ENCODE peak calls at places on chromosomes 1 and 21, in nine cellular contexts. One of them, this sample, is unnamed.

GRCh38 chr1:62237361-62237760 is 42.7 kb downstream of the L1TD1 start:
- DNase-seq in heart left ventricle: no peak
- DNase-seq in IMR-90: no peak
- DNase-seq in upper lobe of left lung: no peak
- DNase-seq in body of pancreas: no peak
- DNase-seq in GM12892: no peak
- DNase-seq in lower leg skin: no peak
- DNase-seq in uterus: no peak
- DNase-seq in endothelial cell of umbilical vein: no peak
- DNase-seq in this sample: no peak

GRCh38 chr1:50048791-50049190 is 25.0 kb upstream of the AGBL4 start:
- DNase-seq in GM12892: no peak
- DNase-seq in body of pancreas: no peak
- DNase-seq in endothelial cell of umbilical vein: no peak
- DNase-seq in lower leg skin: no peak
- DNase-seq in IMR-90: no peak
- DNase-seq in uterus: no peak
- DNase-seq in upper lobe of left lung: no peak
- DNase-seq in heart left ventricle: no peak
- DNase-seq in this sample: no peak

GRCh38 chr1:59999006-59999405 is 72.4 kb upstream of the CYP2J2 start:
- DNase-seq in upper lobe of left lung: no peak
- DNase-seq in uterus: no peak
- DNase-seq in endothelial cell of umbilical vein: no peak
- DNase-seq in body of pancreas: no peak
- DNase-seq in heart left ventricle: no peak
- DNase-seq in GM12892: no peak
- DNase-seq in lower leg skin: no peak
- DNase-seq in IMR-90: no peak
- DNase-seq in this sample: no peak

GRCh38 chr1:183824295-183824694 is 19.4 kb downstream of the RGL1 start:
- DNase-seq in GM12892: no peak
- DNase-seq in uterus: no peak
- DNase-seq in body of pancreas: no peak
- DNase-seq in IMR-90: no peak
- DNase-seq in heart left ventricle: no peak
- DNase-seq in endothelial cell of umbilical vein: no peak
- DNase-seq in lower leg skin: no peak
- DNase-seq in upper lobe of left lung: no peak
- DNase-seq in this sample: peak

GRCh38 chr1:24108334-24109165 is 3.4 kb downstream of the MYOM3 start:
- DNase-seq in heart left ventricle: no peak
- DNase-seq in upper lobe of left lung: no peak
- DNase-seq in endothelial cell of umbilical vein: peak
- DNase-seq in GM12892: no peak
- DNase-seq in body of pancreas: no peak
- DNase-seq in lower leg skin: no peak
- DNase-seq in IMR-90: peak
- DNase-seq in uterus: no peak
- DNase-seq in this sample: no peak

GRCh38 chr21:26137379-26138060 is 33.0 kb downstream of the APP start:
- DNase-seq in body of pancreas: no peak
- DNase-seq in uterus: no peak
- DNase-seq in GM12892: no peak
- DNase-seq in upper lobe of left lung: no peak
- DNase-seq in IMR-90: no peak
- DNase-seq in endothelial cell of umbilical vein: no peak
- DNase-seq in heart left ventricle: no peak
- DNase-seq in lower leg skin: no peak
- DNase-seq in this sample: no peak

GRCh38 chr1:36486088-36486435 is 3.3 kb upstream of the CSF3R start:
- DNase-seq in GM12892: no peak
- DNase-seq in body of pancreas: no peak
- DNase-seq in lower leg skin: no peak
- DNase-seq in uterus: no peak
- DNase-seq in IMR-90: no peak
- DNase-seq in upper lobe of left lung: no peak
- DNase-seq in heart left ventricle: no peak
- DNase-seq in endothelial cell of umbilical vein: no peak
- DNase-seq in this sample: no peak

GRCh38 chr1:62271932-62272728 is 47.1 kb downstream of the KANK4 start:
- DNase-seq in endothelial cell of umbilical vein: no peak
- DNase-seq in uterus: no peak
- DNase-seq in body of pancreas: no peak
- DNase-seq in GM12892: peak
- DNase-seq in lower leg skin: no peak
- DNase-seq in IMR-90: no peak
- DNase-seq in heart left ventricle: no peak
- DNase-seq in upper lobe of left lung: no peak
- DNase-seq in this sample: peak

GRCh38 chr1:30042438-30043147 is 680.8 kb downstream of the MATN1 start:
- DNase-seq in lower leg skin: no peak
- DNase-seq in uterus: no peak
- DNase-seq in endothelial cell of umbilical vein: no peak
- DNase-seq in upper lobe of left lung: no peak
- DNase-seq in heart left ventricle: no peak
- DNase-seq in IMR-90: no peak
- DNase-seq in GM12892: no peak
- DNase-seq in body of pancreas: no peak
- DNase-seq in this sample: no peak

GRCh38 chr1:220787069-220787614 is 429 bp downstream of the MTARC1 start:
- DNase-seq in lower leg skin: no peak
- DNase-seq in GM12892: peak
- DNase-seq in body of pancreas: peak
- DNase-seq in upper lobe of left lung: peak
- DNase-seq in heart left ventricle: no peak
- DNase-seq in uterus: no peak
- DNase-seq in IMR-90: no peak
- DNase-seq in endothelial cell of umbilical vein: no peak
- DNase-seq in this sample: peak

GRCh38 chr1:165228676-165229075 is 127.8 kb downstream of the LMX1A start:
- DNase-seq in IMR-90: peak
- DNase-seq in lower leg skin: no peak
- DNase-seq in uterus: no peak
- DNase-seq in endothelial cell of umbilical vein: no peak
- DNase-seq in body of pancreas: no peak
- DNase-seq in GM12892: no peak
- DNase-seq in upper lobe of left lung: no peak
- DNase-seq in heart left ventricle: no peak
- DNase-seq in this sample: peak

GRCh38 chr1:182662121-182662890 is 22.1 kb downstream of the RGS8 start:
- DNase-seq in lower leg skin: no peak
- DNase-seq in upper lobe of left lung: no peak
- DNase-seq in body of pancreas: no peak
- DNase-seq in uterus: no peak
- DNase-seq in endothelial cell of umbilical vein: no peak
- DNase-seq in heart left ventricle: no peak
- DNase-seq in IMR-90: no peak
- DNase-seq in GM12892: no peak
- DNase-seq in this sample: no peak

GRCh38 chr1:24908591-24909259 is 21.4 kb downstream of the RUNX3 start:
- DNase-seq in upper lobe of left lung: no peak
- DNase-seq in GM12892: peak
- DNase-seq in endothelial cell of umbilical vein: no peak
- DNase-seq in body of pancreas: no peak
- DNase-seq in heart left ventricle: no peak
- DNase-seq in uterus: no peak
- DNase-seq in lower leg skin: no peak
- DNase-seq in IMR-90: no peak
- DNase-seq in this sample: no peak

GRCh38 chr21:17745086-17745485 is 74.1 kb downstream of the C21orf91 start:
- DNase-seq in GM12892: no peak
- DNase-seq in lower leg skin: no peak
- DNase-seq in uterus: no peak
- DNase-seq in IMR-90: no peak
- DNase-seq in endothelial cell of umbilical vein: no peak
- DNase-seq in heart left ventricle: no peak
- DNase-seq in body of pancreas: no peak
- DNase-seq in upper lobe of left lung: no peak
- DNase-seq in this sample: no peak

GRCh38 chr1:2353215-2353906 is 38.0 kb downstream of the MORN1 start:
- DNase-seq in endothelial cell of umbilical vein: no peak
- DNase-seq in lower leg skin: no peak
- DNase-seq in body of pancreas: no peak
- DNase-seq in upper lobe of left lung: no peak
- DNase-seq in heart left ventricle: peak
- DNase-seq in uterus: no peak
- DNase-seq in IMR-90: no peak
- DNase-seq in GM12892: no peak
- DNase-seq in this sample: no peak

DNA sequence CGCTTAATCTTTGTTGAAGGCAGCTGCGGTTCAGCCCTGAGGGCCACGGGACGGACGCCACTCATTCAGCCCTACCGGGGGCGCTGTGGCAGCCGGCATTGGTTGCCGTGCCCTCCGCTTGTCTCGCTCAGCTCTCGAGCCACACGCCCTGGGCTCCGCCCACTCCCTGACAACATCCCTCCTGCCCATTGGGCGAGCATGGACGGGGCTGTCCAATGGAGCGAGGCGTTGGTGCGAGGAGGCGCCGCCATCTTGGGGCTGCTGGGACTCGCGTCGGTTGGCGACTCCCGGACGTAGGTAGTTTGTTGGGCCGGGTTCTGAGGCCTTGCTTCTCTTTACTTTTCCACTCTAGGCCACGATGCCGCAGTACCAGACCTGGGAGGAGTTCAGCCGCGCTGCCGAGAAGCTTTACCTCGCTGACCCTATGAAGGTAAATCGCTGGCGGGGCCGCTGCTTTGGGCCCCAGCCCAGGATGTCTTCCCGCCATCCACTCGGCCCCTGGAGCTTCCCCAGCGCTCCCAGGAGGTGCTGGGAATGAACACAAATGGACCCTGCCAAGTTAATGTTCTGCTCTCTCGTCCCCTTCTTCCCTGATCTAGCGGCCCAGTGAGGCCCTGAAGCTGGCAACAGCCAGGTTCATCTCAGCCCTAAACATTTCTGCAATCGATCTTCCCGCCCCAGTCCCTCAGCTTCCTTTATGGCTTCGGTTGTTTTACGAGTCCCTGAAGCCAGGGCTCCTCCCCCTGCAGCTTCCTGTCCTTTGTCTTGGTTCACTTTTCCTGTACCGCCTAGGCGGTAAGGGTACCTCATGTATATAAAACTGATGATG is at the start of gene SRP9:
- DNase-seq in IMR-90: peak
- DNase-seq in body of pancreas: peak
- DNase-seq in uterus: peak
- DNase-seq in upper lobe of left lung: peak
- DNase-seq in GM12892: peak
- DNase-seq in lower leg skin: peak
- DNase-seq in heart left ventricle: peak
- DNase-seq in endothelial cell of umbilical vein: peak
- DNase-seq in this sample: peak
- TF ChIP-seq POLR2A in IMR-90: peak
- TF ChIP-seq POLR2A in body of pancreas: peak
- TF ChIP-seq POLR2A in uterus: peak
- TF ChIP-seq POLR2A in upper lobe of left lung: no peak
- TF ChIP-seq POLR2A in GM12892: peak
- TF ChIP-seq POLR2A in lower leg skin: no peak
- TF ChIP-seq POLR2A in heart left ventricle: peak
- TF ChIP-seq POLR2A in endothelial cell of umbilical vein: peak
- TF ChIP-seq POLR2A in this sample: peak

DNA sequence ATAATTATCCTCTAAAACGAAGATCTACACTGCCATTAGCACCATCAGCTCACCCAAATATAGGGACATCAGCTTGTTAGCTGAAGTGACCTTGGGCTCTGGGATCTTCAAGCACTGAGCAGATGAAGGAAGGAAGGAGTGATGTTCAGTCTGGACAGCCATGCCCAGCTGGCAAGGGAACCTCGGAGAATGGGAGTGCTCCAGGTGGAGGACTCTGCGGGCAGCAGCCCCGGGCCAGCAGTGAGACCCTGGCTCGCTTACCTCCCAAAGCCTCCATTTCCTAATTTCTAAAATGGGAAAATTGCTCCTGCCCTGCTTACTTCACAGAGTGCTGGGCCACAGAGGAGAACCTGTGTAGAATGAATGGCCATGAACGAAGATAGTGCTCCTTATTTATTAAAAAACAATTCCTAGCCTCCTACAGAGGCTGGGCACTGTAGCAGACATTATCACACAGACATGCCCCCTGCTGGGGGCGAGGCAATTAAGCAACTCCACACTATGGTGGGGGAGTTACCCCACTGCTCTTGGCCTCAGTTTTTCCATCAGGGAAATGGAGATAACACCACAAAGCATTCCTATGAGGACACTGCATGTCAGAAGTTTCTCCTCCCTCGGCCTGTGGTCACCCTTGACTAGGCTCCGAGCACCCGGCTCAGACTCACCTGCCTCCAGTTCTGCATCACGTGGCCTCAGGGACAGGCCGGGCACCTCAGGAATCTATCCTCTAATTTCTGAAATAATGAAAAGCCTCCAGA is 117.6 kb downstream of the KCNN3 start:
- DNase-seq in IMR-90: no peak
- DNase-seq in upper lobe of left lung: no peak
- DNase-seq in body of pancreas: no peak
- DNase-seq in lower leg skin: no peak
- DNase-seq in endothelial cell of umbilical vein: no peak
- DNase-seq in uterus: peak
- DNase-seq in GM12892: no peak
- DNase-seq in heart left ventricle: no peak
- DNase-seq in this sample: peak
- TF ChIP-seq POLR2A in IMR-90: no peak
- TF ChIP-seq POLR2A in upper lobe of left lung: no peak
- TF ChIP-seq POLR2A in body of pancreas: no peak
- TF ChIP-seq POLR2A in lower leg skin: no peak
- TF ChIP-seq POLR2A in endothelial cell of umbilical vein: no peak
- TF ChIP-seq POLR2A in uterus: no peak
- TF ChIP-seq POLR2A in GM12892: no peak
- TF ChIP-seq POLR2A in heart left ventricle: no peak
- TF ChIP-seq POLR2A in this sample: no peak

DNA sequence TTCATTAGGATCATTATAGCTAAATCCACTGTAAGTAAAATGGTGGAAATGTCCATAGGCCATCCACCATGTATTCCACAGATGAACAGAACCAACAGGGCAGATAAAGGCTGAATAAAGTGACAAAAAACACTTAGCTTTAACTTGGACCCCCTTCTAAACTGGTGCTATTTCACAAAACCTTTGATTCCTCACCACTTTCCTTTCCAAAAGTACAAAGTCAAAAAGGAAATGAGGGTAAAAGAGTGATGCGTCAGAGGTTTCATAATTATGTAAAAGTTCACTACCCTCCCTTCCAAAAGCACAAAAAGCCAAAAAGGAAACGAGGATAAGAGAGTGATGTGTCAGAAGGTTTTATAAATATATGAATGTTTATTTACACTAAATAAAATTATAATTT is 172.2 kb downstream of the TBX15 start:
- DNase-seq in body of pancreas: no peak
- DNase-seq in lower leg skin: no peak
- DNase-seq in GM12892: no peak
- DNase-seq in heart left ventricle: no peak
- DNase-seq in IMR-90: no peak
- DNase-seq in uterus: no peak
- DNase-seq in upper lobe of left lung: no peak
- DNase-seq in endothelial cell of umbilical vein: no peak
- DNase-seq in this sample: no peak
- TF ChIP-seq POLR2A in body of pancreas: no peak
- TF ChIP-seq POLR2A in lower leg skin: no peak
- TF ChIP-seq POLR2A in GM12892: no peak
- TF ChIP-seq POLR2A in heart left ventricle: no peak
- TF ChIP-seq POLR2A in IMR-90: no peak
- TF ChIP-seq POLR2A in uterus: no peak
- TF ChIP-seq POLR2A in upper lobe of left lung: no peak
- TF ChIP-seq POLR2A in endothelial cell of umbilical vein: no peak
- TF ChIP-seq POLR2A in this sample: no peak

GRCh38 chr1:233326995-233327937 is at the start of gene MAP3K21:
- DNase-seq in lower leg skin: peak
- DNase-seq in endothelial cell of umbilical vein: peak
- DNase-seq in GM12892: peak
- DNase-seq in uterus: peak
- DNase-seq in heart left ventricle: peak
- DNase-seq in upper lobe of left lung: peak
- DNase-seq in IMR-90: no peak
- DNase-seq in body of pancreas: peak
- DNase-seq in this sample: peak
- TF ChIP-seq POLR2A in lower leg skin: no peak
- TF ChIP-seq POLR2A in endothelial cell of umbilical vein: no peak
- TF ChIP-seq POLR2A in GM12892: no peak
- TF ChIP-seq POLR2A in uterus: peak
- TF ChIP-seq POLR2A in heart left ventricle: no peak
- TF ChIP-seq POLR2A in upper lobe of left lung: no peak
- TF ChIP-seq POLR2A in IMR-90: no peak
- TF ChIP-seq POLR2A in body of pancreas: peak
- TF ChIP-seq POLR2A in this sample: peak